ENCODE peak calls at places on chromosomes 1 and 21, in five cellular contexts. B, V, K, T and O are unnamed samples.

GRCh38 chr21:40043423-40043822 is 176.2 kb downstream of the PCP4 start:
- DNase-seq in B (no peak), V (peak), K (no peak), T (no peak), O (no peak)

GRCh38 chr1:10753279-10753678 is 43.2 kb downstream of the CASZ1 start:
- DNase-seq in B (no peak), V (peak), K (no peak), T (no peak), O (no peak)

GRCh38 chr1:117582341-117582902 is 23.4 kb upstream of the TENT5C start:
- DNase-seq in B (no peak), V (no peak), K (no peak), T (no peak), O (no peak)

GRCh38 chr1:223618680-223619079 is 46.8 kb downstream of the CAPN8 start:
- DNase-seq in B (no peak), V (no peak), K (no peak), T (no peak), O (no peak)

GRCh38 chr1:192766009-192766625 is 42.7 kb upstream of the RGS2 start:
- DNase-seq in B (no peak), V (no peak), K (no peak), T (no peak), O (no peak)

GRCh38 chr1:90201467-90202358 is 206.8 kb downstream of the ZNF326 start:
- DNase-seq in B (no peak), V (no peak), K (no peak), T (no peak), O (no peak)

GRCh38 chr1:46223472-46223943 is 20.4 kb downstream of the LURAP1 start:
- DNase-seq in B (no peak), V (peak), K (peak), T (peak), O (peak)

GRCh38 chr1:8733463-8733862 is 84.0 kb downstream of the RERE start:
- DNase-seq in B (no peak), V (peak), K (peak), T (no peak), O (no peak)

GRCh38 chr1:32334864-32335618 is 992 bp downstream of the MARCKSL1 start:
- DNase-seq in B (no peak), V (peak), K (peak), T (no peak), O (peak)

GRCh38 chr1:23798662-23799142 is 1.9 kb downstream of the GALE start:
- DNase-seq in B (no peak), V (peak), K (no peak), T (no peak), O (no peak)

GRCh38 chr21:45448810-45449657 is 44.1 kb downstream of the COL18A1 start:
- DNase-seq in B (no peak), V (no peak), K (peak), T (no peak), O (no peak)

GRCh38 chr1:16013220-16013907 is 4.5 kb downstream of the HSPB7 start:
- DNase-seq in B (no peak), V (peak), K (peak), T (peak), O (peak)

GRCh38 chr1:198492872-198493271 is 47.6 kb downstream of the ATP6V1G3 start:
- DNase-seq in B (no peak), V (no peak), K (no peak), T (no peak), O (no peak)

GRCh38 chr1:28926629-28927441 is 12.5 kb downstream of the EPB41 start:
- DNase-seq in B (no peak), V (peak), K (no peak), T (no peak), O (peak)

GRCh38 chr1:116987256-116987555 is 14.4 kb upstream of the CD101 start:
- DNase-seq in B (no peak), V (no peak), K (no peak), T (no peak), O (no peak)

GRCh38 chr1:172273668-172274396 is 146.7 kb upstream of the C1orf105 start:
- DNase-seq in B (no peak), V (no peak), K (no peak), T (no peak), O (no peak)

GRCh38 chr1:20495661-20496060 is 9.7 kb upstream of the CAMK2N1 start:
- DNase-seq in B (no peak), V (no peak), K (no peak), T (no peak), O (no peak)

GRCh38 chr1:63935148-63935547 is 161.3 kb downstream of the ROR1 start:
- DNase-seq in B (no peak), V (no peak), K (no peak), T (no peak), O (no peak)

GRCh38 chr1:191152776-191153175 is 675.1 kb upstream of the BRINP3 start:
- DNase-seq in B (no peak), V (no peak), K (no peak), T (no peak), O (no peak)

GRCh38 chr1:23555949-23556640 is 3.2 kb downstream of the ID3 start:
- DNase-seq in B (no peak), V (peak), K (peak), T (peak), O (no peak)

GRCh38 chr1:243742814-243743213 is 107.2 kb downstream of the AKT3 start:
- DNase-seq in B (no peak), V (no peak), K (no peak), T (no peak), O (no peak)

GRCh38 chr1:21673277-21673780 is 4.2 kb upstream of the RAP1GAP start:
- DNase-seq in B (no peak), V (no peak), K (peak), T (no peak), O (peak)

GRCh38 chr21:25360593-25360992 is 246.7 kb downstream of the MRPL39 start:
- DNase-seq in B (no peak), V (no peak), K (no peak), T (no peak), O (no peak)

GRCh38 chr1:26788836-26789611 is 1.3 kb downstream of the PIGV start:
- DNase-seq in B (peak), V (peak), K (peak), T (peak), O (peak)
- TF ChIP-seq CTCF in B (peak), V (peak), K (peak), T (peak), O (peak)

DNA sequence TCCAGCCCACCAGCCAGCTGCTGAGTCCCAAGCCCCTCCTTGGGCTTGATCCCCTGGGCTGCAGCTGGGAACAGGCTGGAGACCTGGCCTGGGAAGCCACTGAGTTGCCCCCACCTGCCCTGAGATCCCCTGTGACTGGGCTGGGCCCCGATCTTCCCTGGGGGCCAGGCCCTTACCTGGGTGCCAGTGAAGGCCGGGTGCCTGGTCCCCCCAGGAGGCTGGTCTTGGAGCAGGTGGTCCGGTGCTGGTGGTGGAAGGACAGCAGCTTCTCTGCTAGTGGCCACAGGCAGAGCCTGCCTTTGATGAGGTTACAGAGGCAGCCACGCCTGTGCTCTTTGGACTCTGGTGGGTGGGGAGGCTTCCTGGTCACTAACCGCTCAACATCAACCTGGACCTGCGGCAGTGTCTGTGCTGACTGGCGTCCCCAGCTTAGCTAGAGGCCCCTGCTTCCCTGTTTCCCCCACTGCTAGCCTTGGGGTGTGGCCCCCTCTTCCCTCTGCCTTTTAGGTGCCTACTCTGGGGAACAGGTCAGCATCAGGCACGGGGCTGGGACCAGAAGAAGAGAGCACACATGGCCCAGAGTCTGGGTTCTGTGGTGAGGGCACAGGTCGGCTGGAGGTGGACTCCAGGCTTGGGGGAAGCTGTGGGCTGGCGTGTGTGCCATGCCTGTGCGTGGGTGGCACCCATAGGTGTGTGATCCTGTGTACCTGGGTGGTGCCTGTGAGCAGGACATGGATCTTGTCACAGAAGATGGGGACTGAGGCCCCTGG is at the start of gene EPS8L3:
- DNase-seq in B (no peak), V (no peak), K (no peak), T (no peak), O (no peak)
- TF ChIP-seq CTCF in B (no peak), V (no peak), K (no peak), T (no peak), O (no peak)

GRCh38 chr1:7389201-7389785 is 381.8 kb upstream of the VAMP3 start:
- DNase-seq in B (peak), V (no peak), K (no peak), T (no peak), O (no peak)
- TF ChIP-seq CTCF in B (no peak), V (no peak), K (no peak), T (no peak), O (no peak)

GRCh38 chr1:115466433-115466832 is 128.4 kb upstream of the NGF start:
- DNase-seq in B (no peak), V (peak), K (no peak), T (no peak), O (no peak)
- TF ChIP-seq CTCF in B (no peak), V (no peak), K (no peak), T (peak), O (no peak)

GRCh38 chr1:196059210-196059609 is 549.0 kb downstream of the KCNT2 start:
- DNase-seq in B (no peak), V (no peak), K (no peak), T (no peak), O (no peak)
- TF ChIP-seq CTCF in B (no peak), V (no peak), K (no peak), T (peak), O (no peak)

DNA sequence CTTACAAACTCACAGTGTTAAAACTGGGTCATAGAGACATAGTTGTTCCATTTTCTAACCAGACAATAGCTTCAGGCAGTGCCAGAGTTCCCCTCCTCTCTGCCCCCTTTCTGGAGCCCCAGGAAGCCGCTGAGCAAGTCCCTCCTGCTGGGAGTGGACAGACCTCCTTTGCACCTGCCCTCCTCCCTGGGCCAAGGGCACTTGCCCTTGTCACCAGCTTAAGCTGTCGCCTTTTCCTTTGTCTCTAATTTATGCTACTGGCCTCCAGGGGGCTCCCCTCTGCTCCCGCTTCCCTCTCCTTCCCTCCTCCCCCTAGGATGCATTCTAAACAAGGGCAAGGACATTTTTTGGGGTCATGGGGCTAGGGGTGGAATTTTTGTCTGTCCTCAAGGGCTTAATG is 182.4 kb downstream of the MIS18A start:
- DNase-seq in B (no peak), V (peak), K (no peak), T (peak), O (peak)
- TF ChIP-seq CTCF in B (peak), V (peak), K (no peak), T (peak), O (no peak)

GRCh38 chr1:55827350-55827749 is 612.2 kb upstream of the USP24 start:
- DNase-seq in B (no peak), V (no peak), K (peak), T (no peak), O (no peak)

GRCh38 chr1:55826413-55827080 is 611.4 kb upstream of the USP24 start:
- DNase-seq in B (no peak), V (no peak), K (no peak), T (no peak), O (no peak)

GRCh38 chr1:55822896-55823295 is 607.7 kb upstream of the USP24 start:
- DNase-seq in B (no peak), V (no peak), K (no peak), T (no peak), O (no peak)

GRCh38 chr1:55825486-55825885 is 610.3 kb upstream of the USP24 start:
- DNase-seq in B (no peak), V (no peak), K (no peak), T (no peak), O (no peak)

GRCh38 chr1:55823521-55824296 is 608.5 kb upstream of the USP24 start:
- DNase-seq in B (no peak), V (no peak), K (no peak), T (no peak), O (no peak)
- TF ChIP-seq CTCF in B (no peak), V (no peak), K (no peak), T (no peak), O (no peak)

GRCh38 chr1:220092694-220093093 is 1.2 kb upstream of the IARS2 start:
- DNase-seq in B (no peak), V (no peak), K (no peak), T (no peak), O (no peak)

GRCh38 chr1:220093361-220094015 is 444 bp upstream of the IARS2 start:
- DNase-seq in B (no peak), V (no peak), K (no peak), T (no peak), O (no peak)

GRCh38 chr1:220084460-220084859 is 5.1 kb downstream of the BPNT1 start:
- DNase-seq in B (no peak), V (no peak), K (no peak), T (no peak), O (no peak)

GRCh38 chr1:220094016-220094911 is at the start of gene IARS2:
- DNase-seq in B (peak), V (peak), K (peak), T (peak), O (peak)

GRCh38 chr1:220089650-220090556 is at the start of gene BPNT1:
- DNase-seq in B (peak), V (peak), K (peak), T (peak), O (peak)
- TF ChIP-seq CTCF in B (no peak), V (peak), K (no peak), T (peak), O (no peak)